ENCODE peak calls at places on chromosomes 16 and 17, in ten cellular contexts. Y is PC-3; Z is stomach; W is psoas muscle; S is RWPE2; O is colonic mucosa; P is CD8-positive, alpha-beta memory T cell; A is fibroblast of lung; B is GM23338; D is CD8-positive, alpha-beta T cell. M is an unnamed sample.

GRCh38 chr17:39722104-39722503 is 8.2 kb downstream of the MIEN1 start:
- DNase-seq in Y (no peak), Z (no peak), W (no peak), S (no peak), O (no peak), P (no peak), A (no peak), B (no peak), D (no peak), M (no peak)

GRCh38 chr17:62109378-62109902 is 44.4 kb upstream of the MED13 start:
- DNase-seq in Y (peak; percentile 95), Z (peak; percentile 86), W (no peak), S (peak; percentile 63), O (peak; percentile 73), P (peak; percentile 30), A (peak; percentile 77), B (peak; percentile 93), D (peak; percentile 5), M (peak; percentile 83)

GRCh38 chr17:59372138-59372751 is 40.8 kb downstream of the YPEL2 start:
- DNase-seq in Y (no peak), Z (peak; percentile 53), W (peak; percentile 41), S (no peak), O (peak; percentile 79), P (no peak), A (peak; percentile 84), B (no peak), D (no peak), M (no peak)

GRCh38 chr17:15651583-15652110 is 32.1 kb upstream of the FBXW10B start:
- DNase-seq in Y (peak; percentile 100), Z (peak; percentile 91), W (peak; percentile 97), S (peak; percentile 96), O (peak; percentile 96), P (no peak), A (peak; percentile 99), B (peak; percentile 67), D (no peak), M (peak; percentile 86)

GRCh38 chr16:35208001-35208935 is 1748.9 kb downstream of the TP53TG3F start:
- DNase-seq in Y (no peak), Z (no peak), W (no peak), S (no peak), O (no peak), P (no peak), A (no peak), B (no peak), D (no peak), M (no peak)

GRCh38 chr17:48307814-48308411 is 122.1 kb downstream of the SKAP1 start:
- DNase-seq in Y (peak; percentile 84), Z (peak; percentile 54), W (peak; percentile 28), S (no peak), O (peak; percentile 53), P (peak; percentile 29), A (peak; percentile 62), B (peak; percentile 76), D (peak; percentile 13), M (peak; percentile 48)

GRCh38 chr17:78357687-78358537 is 2.0 kb downstream of the SOCS3 start:
- DNase-seq in Y (no peak), Z (no peak), W (no peak), S (no peak), O (peak; percentile 23), P (no peak), A (no peak), B (peak; percentile 47), D (no peak), M (no peak)

GRCh38 chr17:3866269-3866668 is 20.2 kb upstream of the NCBP3 start:
- DNase-seq in Y (no peak), Z (no peak), W (no peak), S (no peak), O (no peak), P (no peak), A (no peak), B (no peak), D (no peak), M (no peak)

GRCh38 chr16:72787130-72787518 is 260.8 kb downstream of the ZFHX3 start:
- DNase-seq in Y (no peak), Z (no peak), W (no peak), S (no peak), O (no peak), P (no peak), A (no peak), B (no peak), D (no peak), M (no peak)

GRCh38 chr17:1298616-1299015 is 19.2 kb downstream of the TRARG1 start:
- DNase-seq in Y (no peak), Z (no peak), W (no peak), S (no peak), O (no peak), P (peak; percentile 39), A (no peak), B (peak; percentile 79), D (no peak), M (no peak)

DNA sequence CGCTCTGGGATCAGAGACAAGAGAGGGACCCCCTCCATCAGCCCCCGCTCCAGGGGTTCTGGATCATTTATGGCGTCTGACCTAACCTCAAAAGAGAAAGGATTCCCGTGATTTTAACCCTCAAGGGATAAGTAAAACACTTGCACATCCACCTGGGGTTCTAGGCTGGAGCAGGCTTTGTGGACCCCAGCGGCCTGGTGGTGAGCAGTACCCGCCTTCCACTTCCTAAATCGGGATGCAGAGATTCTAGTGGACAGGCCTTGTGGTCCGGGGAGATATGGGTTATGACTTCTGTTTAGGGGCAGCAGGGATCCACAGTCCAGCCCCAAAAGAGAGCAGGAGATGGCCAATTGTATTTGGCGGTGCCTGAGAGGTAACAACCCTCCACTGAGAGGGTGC is 684 bp upstream of the PITPNM3 start:
- DNase-seq in Y (no peak), Z (no peak), W (no peak), S (no peak), O (no peak), P (no peak), A (no peak), B (no peak), D (no peak), M (no peak)
- H3K4me3 ChIP-seq in Y (peak overlapping the region; percentile 62), Z (peak overlapping the region; percentile 68), W (no peak overlapping the region), S (peak overlapping the region; percentile 71), O (no peak overlapping the region), P (no peak overlapping the region), A (no peak overlapping the region), B (peak overlapping the region; percentile 71), D (no peak overlapping the region), M (no peak overlapping the region)

GRCh38 chr17:81042606-81043005 is 7.7 kb downstream of the BAIAP2 start:
- DNase-seq in Y (no peak), Z (no peak), W (no peak), S (no peak), O (no peak), P (no peak), A (no peak), B (no peak), D (no peak), M (no peak)
- H3K36me3 ChIP-seq in Y (peaks cover 3% of the 10 kb centered on the region), Z (no peaks in the 10 kb centered on the region), W (no peaks in the 10 kb centered on the region), S (peaks cover 14% of the 10 kb centered on the region), O (no peaks in the 10 kb centered on the region), P (no peaks in the 10 kb centered on the region), A (no peaks in the 10 kb centered on the region), B (no peaks in the 10 kb centered on the region), D (no peaks in the 10 kb centered on the region), M (no peaks in the 10 kb centered on the region)

GRCh38 chr17:55676274-55676673 is 46.4 kb downstream of the TMEM100 start:
- DNase-seq in Y (no peak), Z (no peak), W (no peak), S (no peak), O (no peak), P (no peak), A (no peak), B (no peak), D (no peak), M (no peak)

GRCh38 chr17:55672585-55673501 is 49.8 kb downstream of the TMEM100 start:
- DNase-seq in Y (no peak), Z (no peak), W (peak; percentile 17), S (no peak), O (no peak), P (no peak), A (peak; percentile 7), B (no peak), D (no peak), M (no peak)

GRCh38 chr17:55668581-55668980 is 54.1 kb downstream of the TMEM100 start:
- DNase-seq in Y (no peak), Z (no peak), W (no peak), S (no peak), O (no peak), P (no peak), A (no peak), B (no peak), D (no peak), M (no peak)

GRCh38 chr17:55677449-55677848 is 45.2 kb downstream of the TMEM100 start:
- DNase-seq in Y (no peak), Z (no peak), W (no peak), S (no peak), O (no peak), P (no peak), A (no peak), B (no peak), D (no peak), M (no peak)

DNA sequence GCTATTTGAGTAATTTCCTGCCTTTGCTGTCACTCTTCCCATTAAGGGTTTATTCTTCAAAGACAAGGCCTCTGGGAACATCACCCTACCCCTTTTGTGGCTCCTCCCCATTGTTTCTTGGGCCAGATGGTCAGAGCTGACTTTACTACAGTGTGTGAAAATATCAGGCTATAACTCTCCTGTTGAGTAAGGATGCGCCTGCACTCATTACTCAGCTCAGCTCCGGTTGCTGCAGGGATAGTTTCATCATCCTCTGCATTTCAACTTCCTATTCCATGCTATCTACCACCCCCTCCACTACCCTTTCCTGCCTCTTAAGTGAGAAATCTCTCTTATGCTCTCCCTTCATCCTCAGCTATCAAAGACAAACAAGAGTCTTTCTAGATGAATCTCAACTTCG is 48.6 kb downstream of the TMEM100 start:
- DNase-seq in Y (no peak), Z (no peak), W (no peak), S (no peak), O (no peak), P (no peak), A (no peak), B (no peak), D (no peak), M (no peak)
- H3K27ac ChIP-seq in Y (no peak overlapping the region), Z (no peak overlapping the region), W (no peak overlapping the region), S (no peak overlapping the region), O (no peak overlapping the region), P (no peak overlapping the region), A (no peak overlapping the region), B (no peak overlapping the region), D (no peak overlapping the region), M (no peak overlapping the region)

GRCh38 chr16:2004795-2005517 is 4.7 kb downstream of the ZNF598 start:
- DNase-seq in Y (no peak), Z (no peak), W (no peak), S (no peak), O (no peak), P (no peak), A (no peak), B (no peak), D (no peak), M (no peak)

GRCh38 chr16:2003231-2003826 is 6.3 kb downstream of the ZNF598 start:
- DNase-seq in Y (no peak), Z (no peak), W (no peak), S (no peak), O (no peak), P (no peak), A (no peak), B (no peak), D (no peak), M (no peak)

GRCh38 chr16:2005646-2006045 is 4.0 kb downstream of the ZNF598 start:
- DNase-seq in Y (no peak), Z (no peak), W (no peak), S (no peak), O (no peak), P (no peak), A (no peak), B (peak; percentile 72), D (no peak), M (no peak)

GRCh38 chr16:2002406-2003230 is 7.0 kb downstream of the ZNF598 start:
- DNase-seq in Y (no peak), Z (no peak), W (no peak), S (no peak), O (no peak), P (no peak), A (no peak), B (no peak), D (no peak), M (peak; percentile 57)

GRCh38 chr16:2003827-2004641 is 5.6 kb downstream of the ZNF598 start:
- DNase-seq in Y (peak; percentile 80), Z (peak; percentile 94), W (peak; percentile 94), S (no peak), O (peak; percentile 93), P (peak; percentile 79), A (peak; percentile 76), B (peak; percentile 99), D (peak; percentile 72), M (peak; percentile 90)
- H3K4me3 ChIP-seq in Y (no peak overlapping the region), Z (no peak overlapping the region), W (peak overlapping the region; percentile 41), S (no peak overlapping the region), O (no peak overlapping the region), P (no peak overlapping the region), A (no peak overlapping the region), B (peak overlapping the region; percentile 42), D (no peak overlapping the region), M (no peak overlapping the region)